ENCODE peak calls at places on chromosomes 3 and 15, in four cellular contexts. One of them, this sample, is unnamed.

GRCh38 chr3:149459491-149460057 is 14.9 kb upstream of the TM4SF4 start:
- DNase-seq in Calu3: no peak
- DNase-seq in germinal center: no peak
- DNase-seq in astrocyte of the spinal cord: no peak
- DNase-seq in this sample: no peak

GRCh38 chr15:62649793-62650420 is 392.6 kb upstream of the TPM1 start:
- DNase-seq in Calu3: no peak
- DNase-seq in astrocyte of the spinal cord: peak; percentile 58
- DNase-seq in germinal center: no peak
- DNase-seq in this sample: peak; percentile 44

GRCh38 chr3:53226841-53227407 is 28.9 kb downstream of the TKT start:
- DNase-seq in germinal center: no peak
- DNase-seq in Calu3: no peak
- DNase-seq in astrocyte of the spinal cord: no peak
- DNase-seq in this sample: no peak

GRCh38 chr3:133570937-133571320 is 2.6 kb upstream of the CDV3 start:
- DNase-seq in Calu3: no peak
- DNase-seq in germinal center: no peak
- DNase-seq in astrocyte of the spinal cord: peak; percentile 33
- DNase-seq in this sample: no peak

GRCh38 chr3:66048051-66048395 is 9.3 kb upstream of the MAGI1 start:
- DNase-seq in astrocyte of the spinal cord: no peak
- DNase-seq in Calu3: no peak
- DNase-seq in germinal center: no peak
- DNase-seq in this sample: no peak

GRCh38 chr15:67196222-67196621 is 58.2 kb downstream of the AAGAB start:
- DNase-seq in astrocyte of the spinal cord: no peak
- DNase-seq in Calu3: no peak
- DNase-seq in germinal center: no peak
- DNase-seq in this sample: no peak

GRCh38 chr15:31136016-31136415 is 34.5 kb upstream of the TRPM1 start:
- DNase-seq in Calu3: no peak
- DNase-seq in germinal center: no peak
- DNase-seq in astrocyte of the spinal cord: no peak
- DNase-seq in this sample: no peak

GRCh38 chr15:52728899-52729298 is 49.7 kb upstream of the ATOSA start:
- DNase-seq in Calu3: no peak
- DNase-seq in astrocyte of the spinal cord: peak; percentile 54
- DNase-seq in germinal center: no peak
- DNase-seq in this sample: no peak

GRCh38 chr3:141928626-141929270 is 52.3 kb downstream of the ATP1B3 start:
- DNase-seq in astrocyte of the spinal cord: no peak
- DNase-seq in germinal center: no peak
- DNase-seq in Calu3: no peak
- DNase-seq in this sample: no peak

GRCh38 chr15:78051622-78052405 is 25.7 kb downstream of the TBC1D2B start:
- DNase-seq in astrocyte of the spinal cord: peak; percentile 49
- DNase-seq in Calu3: peak; percentile 47
- DNase-seq in germinal center: no peak
- DNase-seq in this sample: no peak

GRCh38 chr15:64246364-64247189 is 83.8 kb upstream of the PPIB start:
- DNase-seq in germinal center: no peak
- DNase-seq in astrocyte of the spinal cord: peak; percentile 89
- DNase-seq in Calu3: peak; percentile 46
- DNase-seq in this sample: peak; percentile 21

GRCh38 chr15:59222106-59222505 is 15.5 kb downstream of the LDHAL6B start:
- DNase-seq in germinal center: no peak
- DNase-seq in astrocyte of the spinal cord: peak; percentile 77
- DNase-seq in Calu3: no peak
- DNase-seq in this sample: no peak

GRCh38 chr3:157175678-157176077 is 15.7 kb upstream of the CCNL1 start:
- DNase-seq in astrocyte of the spinal cord: no peak
- DNase-seq in germinal center: peak; percentile 14
- DNase-seq in Calu3: peak; percentile 54
- DNase-seq in this sample: no peak

GRCh38 chr3:125076464-125076863 is 20.7 kb upstream of the HEG1 start:
- DNase-seq in astrocyte of the spinal cord: no peak
- DNase-seq in germinal center: no peak
- DNase-seq in Calu3: no peak
- DNase-seq in this sample: no peak

GRCh38 chr3:192850501-192850981 is 67.1 kb downstream of the MB21D2 start:
- DNase-seq in Calu3: peak; percentile 37
- DNase-seq in astrocyte of the spinal cord: peak; percentile 73
- DNase-seq in germinal center: no peak
- DNase-seq in this sample: no peak

GRCh38 chr3:50674349-50675178 is at the start of gene DOCK3:
- DNase-seq in germinal center: peak; percentile 83
- DNase-seq in astrocyte of the spinal cord: peak; percentile 29
- DNase-seq in Calu3: peak; percentile 57
- DNase-seq in this sample: peak; percentile 67

GRCh38 chr3:14550651-14551611 is 10.8 kb upstream of the GRIP2 start:
- DNase-seq in germinal center: no peak
- DNase-seq in Calu3: no peak
- DNase-seq in astrocyte of the spinal cord: no peak
- DNase-seq in this sample: no peak

GRCh38 chr3:78969483-78969882 is 798.3 kb downstream of the ROBO1 start:
- DNase-seq in germinal center: no peak
- DNase-seq in astrocyte of the spinal cord: no peak
- DNase-seq in Calu3: no peak
- DNase-seq in this sample: no peak

GRCh38 chr3:171825222-171825828 is 15.0 kb upstream of the PLD1 start:
- DNase-seq in germinal center: no peak
- DNase-seq in Calu3: no peak
- DNase-seq in astrocyte of the spinal cord: peak; percentile 35
- DNase-seq in this sample: no peak

GRCh38 chr3:48180021-48180420 is 8.2 kb downstream of the CDC25A start:
- DNase-seq in germinal center: no peak
- DNase-seq in Calu3: no peak
- DNase-seq in astrocyte of the spinal cord: no peak
- DNase-seq in this sample: no peak

GRCh38 chr3:87196879-87197278 is 30.2 kb upstream of the CHMP2B start:
- DNase-seq in germinal center: no peak
- DNase-seq in astrocyte of the spinal cord: no peak
- DNase-seq in Calu3: no peak
- DNase-seq in this sample: no peak

GRCh38 chr3:37856381-37856780 is 5.3 kb upstream of the CTDSPL start:
- DNase-seq in Calu3: no peak
- DNase-seq in astrocyte of the spinal cord: no peak
- DNase-seq in germinal center: no peak
- DNase-seq in this sample: no peak

This sample was measured in GM19239.